ENCODE peak calls at places on chromosomes 6 and 20, in seven cellular contexts. One of them, this sample, is unnamed.

GRCh38 chr6:144725731-144726522 is 440.8 kb downstream of the UTRN start:
- DNase-seq in left cardiac atrium: no peak
- DNase-seq in mucosa of descending colon: no peak
- DNase-seq in activated CD8-positive, alpha-beta memory T cell treated with anti-CD3 and anti-CD28 coated beads, Interleukin-2, amount 10 ng/mL, durations not matched to agents 7 days and 5 days: peak; percentile 84
- DNase-seq in mucosa of gallbladder: no peak
- DNase-seq in activated CD4-positive, CD25-positive, alpha-beta regulatory T cell: no peak
- DNase-seq in ELR: peak; percentile 31
- DNase-seq in this sample: no peak

GRCh38 chr6:145963216-145964068 is 716 bp downstream of the SHPRH start:
- DNase-seq in left cardiac atrium: peak; percentile 48
- DNase-seq in activated CD4-positive, CD25-positive, alpha-beta regulatory T cell: peak; percentile 4
- DNase-seq in mucosa of gallbladder: peak; percentile 27
- DNase-seq in activated CD8-positive, alpha-beta memory T cell treated with anti-CD3 and anti-CD28 coated beads, Interleukin-2, amount 10 ng/mL, durations not matched to agents 7 days and 5 days: peak; percentile 62
- DNase-seq in ELR: peak; percentile 70
- DNase-seq in mucosa of descending colon: peak; percentile 73
- DNase-seq in this sample: peak; percentile 63

GRCh38 chr6:75922226-75922625 is 150.2 kb downstream of the IMPG1 start:
- DNase-seq in left cardiac atrium: no peak
- DNase-seq in mucosa of descending colon: no peak
- DNase-seq in activated CD4-positive, CD25-positive, alpha-beta regulatory T cell: no peak
- DNase-seq in ELR: peak; percentile 59
- DNase-seq in mucosa of gallbladder: no peak
- DNase-seq in activated CD8-positive, alpha-beta memory T cell treated with anti-CD3 and anti-CD28 coated beads, Interleukin-2, amount 10 ng/mL, durations not matched to agents 7 days and 5 days: no peak
- DNase-seq in this sample: no peak

GRCh38 chr6:21348462-21349195 is 244.9 kb upstream of the SOX4 start:
- DNase-seq in ELR: peak; percentile 39
- DNase-seq in mucosa of gallbladder: peak; percentile 30
- DNase-seq in mucosa of descending colon: no peak
- DNase-seq in activated CD8-positive, alpha-beta memory T cell treated with anti-CD3 and anti-CD28 coated beads, Interleukin-2, amount 10 ng/mL, durations not matched to agents 7 days and 5 days: no peak
- DNase-seq in activated CD4-positive, CD25-positive, alpha-beta regulatory T cell: no peak
- DNase-seq in left cardiac atrium: peak; percentile 47
- DNase-seq in this sample: no peak

GRCh38 chr20:62786100-62786499 is 10.2 kb upstream of the MRGBP start:
- DNase-seq in ELR: no peak
- DNase-seq in activated CD4-positive, CD25-positive, alpha-beta regulatory T cell: no peak
- DNase-seq in mucosa of gallbladder: no peak
- DNase-seq in activated CD8-positive, alpha-beta memory T cell treated with anti-CD3 and anti-CD28 coated beads, Interleukin-2, amount 10 ng/mL, durations not matched to agents 7 days and 5 days: no peak
- DNase-seq in mucosa of descending colon: no peak
- DNase-seq in left cardiac atrium: no peak
- DNase-seq in this sample: no peak

GRCh38 chr6:72740135-72740534 is 118.3 kb downstream of the KCNQ5 start:
- DNase-seq in mucosa of gallbladder: no peak
- DNase-seq in activated CD8-positive, alpha-beta memory T cell treated with anti-CD3 and anti-CD28 coated beads, Interleukin-2, amount 10 ng/mL, durations not matched to agents 7 days and 5 days: peak; percentile 43
- DNase-seq in left cardiac atrium: no peak
- DNase-seq in ELR: peak; percentile 25
- DNase-seq in mucosa of descending colon: no peak
- DNase-seq in activated CD4-positive, CD25-positive, alpha-beta regulatory T cell: no peak
- DNase-seq in this sample: no peak

GRCh38 chr20:32564921-32565734 is 20.0 kb downstream of the NOL4L start:
- DNase-seq in mucosa of descending colon: peak; percentile 72
- DNase-seq in ELR: no peak
- DNase-seq in activated CD8-positive, alpha-beta memory T cell treated with anti-CD3 and anti-CD28 coated beads, Interleukin-2, amount 10 ng/mL, durations not matched to agents 7 days and 5 days: no peak
- DNase-seq in left cardiac atrium: peak; percentile 50
- DNase-seq in activated CD4-positive, CD25-positive, alpha-beta regulatory T cell: no peak
- DNase-seq in mucosa of gallbladder: peak; percentile 67
- DNase-seq in this sample: peak; percentile 55

GRCh38 chr20:64244870-64245603 is 10.5 kb upstream of the PCMTD2 start:
- DNase-seq in mucosa of gallbladder: no peak
- DNase-seq in ELR: no peak
- DNase-seq in activated CD4-positive, CD25-positive, alpha-beta regulatory T cell: no peak
- DNase-seq in left cardiac atrium: peak; percentile 3
- DNase-seq in activated CD8-positive, alpha-beta memory T cell treated with anti-CD3 and anti-CD28 coated beads, Interleukin-2, amount 10 ng/mL, durations not matched to agents 7 days and 5 days: no peak
- DNase-seq in mucosa of descending colon: no peak
- DNase-seq in this sample: no peak

GRCh38 chr6:87382861-87383260 is 24.9 kb upstream of the CFAP206 start:
- DNase-seq in mucosa of descending colon: no peak
- DNase-seq in mucosa of gallbladder: no peak
- DNase-seq in left cardiac atrium: no peak
- DNase-seq in activated CD4-positive, CD25-positive, alpha-beta regulatory T cell: no peak
- DNase-seq in ELR: no peak
- DNase-seq in activated CD8-positive, alpha-beta memory T cell treated with anti-CD3 and anti-CD28 coated beads, Interleukin-2, amount 10 ng/mL, durations not matched to agents 7 days and 5 days: no peak
- DNase-seq in this sample: no peak

GRCh38 chr20:24580006-24580405 is 110.6 kb downstream of the SYNDIG1 start:
- DNase-seq in left cardiac atrium: no peak
- DNase-seq in activated CD4-positive, CD25-positive, alpha-beta regulatory T cell: no peak
- DNase-seq in activated CD8-positive, alpha-beta memory T cell treated with anti-CD3 and anti-CD28 coated beads, Interleukin-2, amount 10 ng/mL, durations not matched to agents 7 days and 5 days: no peak
- DNase-seq in ELR: no peak
- DNase-seq in mucosa of gallbladder: no peak
- DNase-seq in mucosa of descending colon: no peak
- DNase-seq in this sample: no peak

GRCh38 chr6:130756836-130757235 is 70.4 kb upstream of the SMLR1 start:
- DNase-seq in mucosa of descending colon: no peak
- DNase-seq in mucosa of gallbladder: no peak
- DNase-seq in ELR: no peak
- DNase-seq in activated CD4-positive, CD25-positive, alpha-beta regulatory T cell: no peak
- DNase-seq in left cardiac atrium: no peak
- DNase-seq in activated CD8-positive, alpha-beta memory T cell treated with anti-CD3 and anti-CD28 coated beads, Interleukin-2, amount 10 ng/mL, durations not matched to agents 7 days and 5 days: no peak
- DNase-seq in this sample: no peak

GRCh38 chr6:15929685-15930084 is 199.2 kb upstream of the MYLIP start:
- DNase-seq in activated CD4-positive, CD25-positive, alpha-beta regulatory T cell: no peak
- DNase-seq in left cardiac atrium: no peak
- DNase-seq in activated CD8-positive, alpha-beta memory T cell treated with anti-CD3 and anti-CD28 coated beads, Interleukin-2, amount 10 ng/mL, durations not matched to agents 7 days and 5 days: no peak
- DNase-seq in ELR: no peak
- DNase-seq in mucosa of descending colon: no peak
- DNase-seq in mucosa of gallbladder: no peak
- DNase-seq in this sample: no peak

GRCh38 chr6:83615025-83615999 is 93.6 kb downstream of the SNAP91 start:
- DNase-seq in ELR: peak; percentile 66
- DNase-seq in activated CD4-positive, CD25-positive, alpha-beta regulatory T cell: no peak
- DNase-seq in left cardiac atrium: no peak
- DNase-seq in mucosa of descending colon: no peak
- DNase-seq in mucosa of gallbladder: no peak
- DNase-seq in activated CD8-positive, alpha-beta memory T cell treated with anti-CD3 and anti-CD28 coated beads, Interleukin-2, amount 10 ng/mL, durations not matched to agents 7 days and 5 days: no peak
- DNase-seq in this sample: no peak

GRCh38 chr20:48791014-48791413 is 36.8 kb downstream of the PREX1 start:
- DNase-seq in activated CD8-positive, alpha-beta memory T cell treated with anti-CD3 and anti-CD28 coated beads, Interleukin-2, amount 10 ng/mL, durations not matched to agents 7 days and 5 days: no peak
- DNase-seq in activated CD4-positive, CD25-positive, alpha-beta regulatory T cell: no peak
- DNase-seq in mucosa of descending colon: no peak
- DNase-seq in ELR: no peak
- DNase-seq in left cardiac atrium: no peak
- DNase-seq in mucosa of gallbladder: peak; percentile 40
- DNase-seq in this sample: no peak

GRCh38 chr6:8837343-8837742 is 402.0 kb upstream of the SLC35B3 start:
- DNase-seq in mucosa of descending colon: no peak
- DNase-seq in activated CD4-positive, CD25-positive, alpha-beta regulatory T cell: no peak
- DNase-seq in mucosa of gallbladder: no peak
- DNase-seq in left cardiac atrium: no peak
- DNase-seq in activated CD8-positive, alpha-beta memory T cell treated with anti-CD3 and anti-CD28 coated beads, Interleukin-2, amount 10 ng/mL, durations not matched to agents 7 days and 5 days: no peak
- DNase-seq in ELR: no peak
- DNase-seq in this sample: no peak

GRCh38 chr6:95569560-95569959 is 7.8 kb upstream of the MANEA start:
- DNase-seq in mucosa of gallbladder: no peak
- DNase-seq in mucosa of descending colon: no peak
- DNase-seq in activated CD4-positive, CD25-positive, alpha-beta regulatory T cell: no peak
- DNase-seq in ELR: no peak
- DNase-seq in activated CD8-positive, alpha-beta memory T cell treated with anti-CD3 and anti-CD28 coated beads, Interleukin-2, amount 10 ng/mL, durations not matched to agents 7 days and 5 days: no peak
- DNase-seq in left cardiac atrium: no peak
- DNase-seq in this sample: no peak

GRCh38 chr6:23137596-23137995 is 568.2 kb downstream of the HDGFL1 start:
- DNase-seq in activated CD8-positive, alpha-beta memory T cell treated with anti-CD3 and anti-CD28 coated beads, Interleukin-2, amount 10 ng/mL, durations not matched to agents 7 days and 5 days: no peak
- DNase-seq in mucosa of descending colon: no peak
- DNase-seq in activated CD4-positive, CD25-positive, alpha-beta regulatory T cell: no peak
- DNase-seq in mucosa of gallbladder: no peak
- DNase-seq in ELR: no peak
- DNase-seq in left cardiac atrium: no peak
- DNase-seq in this sample: no peak

GRCh38 chr20:57397693-57398108 is 6.5 kb downstream of the RBM38 start:
- DNase-seq in ELR: no peak
- DNase-seq in mucosa of descending colon: peak; percentile 83
- DNase-seq in activated CD4-positive, CD25-positive, alpha-beta regulatory T cell: peak; percentile 28
- DNase-seq in mucosa of gallbladder: no peak
- DNase-seq in activated CD8-positive, alpha-beta memory T cell treated with anti-CD3 and anti-CD28 coated beads, Interleukin-2, amount 10 ng/mL, durations not matched to agents 7 days and 5 days: peak; percentile 64
- DNase-seq in left cardiac atrium: peak; percentile 26
- DNase-seq in this sample: no peak

GRCh38 chr20:25247100-25247665 is 702 bp upstream of the PYGB start:
- DNase-seq in mucosa of gallbladder: peak; percentile 53
- DNase-seq in activated CD8-positive, alpha-beta memory T cell treated with anti-CD3 and anti-CD28 coated beads, Interleukin-2, amount 10 ng/mL, durations not matched to agents 7 days and 5 days: no peak
- DNase-seq in activated CD4-positive, CD25-positive, alpha-beta regulatory T cell: no peak
- DNase-seq in left cardiac atrium: peak; percentile 81
- DNase-seq in ELR: peak; percentile 82
- DNase-seq in mucosa of descending colon: no peak
- DNase-seq in this sample: peak; percentile 76

GRCh38 chr6:43953794-43954310 is 173.4 kb downstream of the MRPL14 start:
- DNase-seq in activated CD8-positive, alpha-beta memory T cell treated with anti-CD3 and anti-CD28 coated beads, Interleukin-2, amount 10 ng/mL, durations not matched to agents 7 days and 5 days: no peak
- DNase-seq in mucosa of descending colon: no peak
- DNase-seq in activated CD4-positive, CD25-positive, alpha-beta regulatory T cell: no peak
- DNase-seq in ELR: peak; percentile 22
- DNase-seq in left cardiac atrium: peak; percentile 58
- DNase-seq in mucosa of gallbladder: peak; percentile 29
- DNase-seq in this sample: peak; percentile 49

GRCh38 chr6:75203721-75204120 is 2.1 kb downstream of the COL12A1 start:
- DNase-seq in left cardiac atrium: no peak
- DNase-seq in mucosa of gallbladder: no peak
- DNase-seq in activated CD4-positive, CD25-positive, alpha-beta regulatory T cell: no peak
- DNase-seq in mucosa of descending colon: no peak
- DNase-seq in ELR: peak; percentile 48
- DNase-seq in activated CD8-positive, alpha-beta memory T cell treated with anti-CD3 and anti-CD28 coated beads, Interleukin-2, amount 10 ng/mL, durations not matched to agents 7 days and 5 days: no peak
- DNase-seq in this sample: no peak

GRCh38 chr6:131199568-131200272 is 64.5 kb downstream of the AKAP7 start:
- DNase-seq in activated CD4-positive, CD25-positive, alpha-beta regulatory T cell: peak; percentile 9
- DNase-seq in left cardiac atrium: peak; percentile 35
- DNase-seq in activated CD8-positive, alpha-beta memory T cell treated with anti-CD3 and anti-CD28 coated beads, Interleukin-2, amount 10 ng/mL, durations not matched to agents 7 days and 5 days: peak; percentile 89
- DNase-seq in mucosa of descending colon: peak; percentile 62
- DNase-seq in mucosa of gallbladder: peak; percentile 63
- DNase-seq in ELR: peak; percentile 70
- DNase-seq in this sample: no peak

GRCh38 chr6:46932526-46932925 is 10.8 kb upstream of the ADGRF5 start:
- DNase-seq in ELR: peak; percentile 70
- DNase-seq in mucosa of gallbladder: no peak
- DNase-seq in left cardiac atrium: no peak
- DNase-seq in mucosa of descending colon: no peak
- DNase-seq in activated CD8-positive, alpha-beta memory T cell treated with anti-CD3 and anti-CD28 coated beads, Interleukin-2, amount 10 ng/mL, durations not matched to agents 7 days and 5 days: no peak
- DNase-seq in activated CD4-positive, CD25-positive, alpha-beta regulatory T cell: no peak
- DNase-seq in this sample: no peak

GRCh38 chr6:152146385-152146784 is 338.9 kb downstream of the ESR1 start:
- DNase-seq in mucosa of gallbladder: no peak
- DNase-seq in left cardiac atrium: no peak
- DNase-seq in ELR: peak; percentile 76
- DNase-seq in activated CD8-positive, alpha-beta memory T cell treated with anti-CD3 and anti-CD28 coated beads, Interleukin-2, amount 10 ng/mL, durations not matched to agents 7 days and 5 days: no peak
- DNase-seq in mucosa of descending colon: no peak
- DNase-seq in activated CD4-positive, CD25-positive, alpha-beta regulatory T cell: no peak
- DNase-seq in this sample: no peak

GRCh38 chr6:166307082-166307980 is 861 bp downstream of the PRR18 start:
- DNase-seq in left cardiac atrium: no peak
- DNase-seq in activated CD8-positive, alpha-beta memory T cell treated with anti-CD3 and anti-CD28 coated beads, Interleukin-2, amount 10 ng/mL, durations not matched to agents 7 days and 5 days: no peak
- DNase-seq in ELR: peak; percentile 6
- DNase-seq in mucosa of descending colon: no peak
- DNase-seq in activated CD4-positive, CD25-positive, alpha-beta regulatory T cell: no peak
- DNase-seq in mucosa of gallbladder: no peak
- DNase-seq in this sample: no peak

GRCh38 chr6:6503186-6503585 is 85.3 kb upstream of the LY86 start:
- DNase-seq in activated CD8-positive, alpha-beta memory T cell treated with anti-CD3 and anti-CD28 coated beads, Interleukin-2, amount 10 ng/mL, durations not matched to agents 7 days and 5 days: no peak
- DNase-seq in mucosa of gallbladder: no peak
- DNase-seq in activated CD4-positive, CD25-positive, alpha-beta regulatory T cell: no peak
- DNase-seq in mucosa of descending colon: no peak
- DNase-seq in left cardiac atrium: no peak
- DNase-seq in ELR: no peak
- DNase-seq in this sample: no peak

GRCh38 chr6:98657764-98658163 is 176.6 kb upstream of the POU3F2 start:
- DNase-seq in mucosa of gallbladder: no peak
- DNase-seq in activated CD8-positive, alpha-beta memory T cell treated with anti-CD3 and anti-CD28 coated beads, Interleukin-2, amount 10 ng/mL, durations not matched to agents 7 days and 5 days: peak; percentile 42
- DNase-seq in ELR: peak; percentile 49
- DNase-seq in left cardiac atrium: no peak
- DNase-seq in mucosa of descending colon: no peak
- DNase-seq in activated CD4-positive, CD25-positive, alpha-beta regulatory T cell: no peak
- DNase-seq in this sample: peak; percentile 49

GRCh38 chr6:157714153-157714490 is 108.9 kb upstream of the SNX9 start:
- DNase-seq in ELR: peak; percentile 58
- DNase-seq in mucosa of gallbladder: no peak
- DNase-seq in activated CD8-positive, alpha-beta memory T cell treated with anti-CD3 and anti-CD28 coated beads, Interleukin-2, amount 10 ng/mL, durations not matched to agents 7 days and 5 days: no peak
- DNase-seq in activated CD4-positive, CD25-positive, alpha-beta regulatory T cell: no peak
- DNase-seq in mucosa of descending colon: no peak
- DNase-seq in left cardiac atrium: no peak
- DNase-seq in this sample: no peak

GRCh38 chr20:23350855-23351838 is 556 bp downstream of the NXT1 start:
- DNase-seq in activated CD8-positive, alpha-beta memory T cell treated with anti-CD3 and anti-CD28 coated beads, Interleukin-2, amount 10 ng/mL, durations not matched to agents 7 days and 5 days: peak; percentile 83
- DNase-seq in left cardiac atrium: peak; percentile 61
- DNase-seq in activated CD4-positive, CD25-positive, alpha-beta regulatory T cell: peak; percentile 44
- DNase-seq in mucosa of descending colon: peak; percentile 76
- DNase-seq in ELR: peak; percentile 59
- DNase-seq in mucosa of gallbladder: peak; percentile 37
- DNase-seq in this sample: peak; percentile 80

GRCh38 chr6:157292202-157292601 is 31.1 kb downstream of the TMEM242 start:
- DNase-seq in ELR: no peak
- DNase-seq in mucosa of gallbladder: no peak
- DNase-seq in activated CD4-positive, CD25-positive, alpha-beta regulatory T cell: no peak
- DNase-seq in activated CD8-positive, alpha-beta memory T cell treated with anti-CD3 and anti-CD28 coated beads, Interleukin-2, amount 10 ng/mL, durations not matched to agents 7 days and 5 days: peak; percentile 48
- DNase-seq in left cardiac atrium: no peak
- DNase-seq in mucosa of descending colon: no peak
- DNase-seq in this sample: no peak

GRCh38 chr20:62676976-62677375 is 31.7 kb upstream of the NTSR1 start:
- DNase-seq in activated CD4-positive, CD25-positive, alpha-beta regulatory T cell: no peak
- DNase-seq in left cardiac atrium: no peak
- DNase-seq in mucosa of gallbladder: no peak
- DNase-seq in mucosa of descending colon: no peak
- DNase-seq in activated CD8-positive, alpha-beta memory T cell treated with anti-CD3 and anti-CD28 coated beads, Interleukin-2, amount 10 ng/mL, durations not matched to agents 7 days and 5 days: no peak
- DNase-seq in ELR: no peak
- DNase-seq in this sample: no peak

GRCh38 chr6:63661769-63662168 is 26.2 kb downstream of the PHF3 start:
- DNase-seq in mucosa of descending colon: no peak
- DNase-seq in activated CD8-positive, alpha-beta memory T cell treated with anti-CD3 and anti-CD28 coated beads, Interleukin-2, amount 10 ng/mL, durations not matched to agents 7 days and 5 days: no peak
- DNase-seq in ELR: no peak
- DNase-seq in left cardiac atrium: no peak
- DNase-seq in activated CD4-positive, CD25-positive, alpha-beta regulatory T cell: no peak
- DNase-seq in mucosa of gallbladder: no peak
- DNase-seq in this sample: no peak

GRCh38 chr6:49713346-49713745 is at the start of gene CRISP2:
- DNase-seq in activated CD4-positive, CD25-positive, alpha-beta regulatory T cell: no peak
- DNase-seq in ELR: no peak
- DNase-seq in mucosa of descending colon: no peak
- DNase-seq in left cardiac atrium: no peak
- DNase-seq in activated CD8-positive, alpha-beta memory T cell treated with anti-CD3 and anti-CD28 coated beads, Interleukin-2, amount 10 ng/mL, durations not matched to agents 7 days and 5 days: no peak
- DNase-seq in mucosa of gallbladder: peak; percentile 11
- DNase-seq in this sample: peak; percentile 52

GRCh38 chr6:112035446-112035845 is 18.5 kb upstream of the CCN6 start:
- DNase-seq in left cardiac atrium: no peak
- DNase-seq in mucosa of gallbladder: no peak
- DNase-seq in activated CD8-positive, alpha-beta memory T cell treated with anti-CD3 and anti-CD28 coated beads, Interleukin-2, amount 10 ng/mL, durations not matched to agents 7 days and 5 days: no peak
- DNase-seq in mucosa of descending colon: no peak
- DNase-seq in ELR: no peak
- DNase-seq in activated CD4-positive, CD25-positive, alpha-beta regulatory T cell: no peak
- DNase-seq in this sample: no peak

GRCh38 chr6:93295631-93296030 is 123.7 kb downstream of the EPHA7 start:
- DNase-seq in mucosa of descending colon: no peak
- DNase-seq in mucosa of gallbladder: no peak
- DNase-seq in activated CD8-positive, alpha-beta memory T cell treated with anti-CD3 and anti-CD28 coated beads, Interleukin-2, amount 10 ng/mL, durations not matched to agents 7 days and 5 days: no peak
- DNase-seq in left cardiac atrium: no peak
- DNase-seq in activated CD4-positive, CD25-positive, alpha-beta regulatory T cell: no peak
- DNase-seq in ELR: no peak
- DNase-seq in this sample: no peak